ENCODE peak calls at places on chromosomes 1 and 21, in five cellular contexts. One of them, this sample, is unnamed.

GRCh38 chr1:94971491-94971924 is 44.6 kb upstream of the CNN3 start:
- DNase-seq in left ventricle myocardium inferior: no peak
- DNase-seq in adrenal gland: no peak
- DNase-seq in mammary epithelial cell: peak
- DNase-seq in body of pancreas: no peak
- DNase-seq in this sample: no peak

GRCh38 chr1:231899713-231900112 is 273.1 kb downstream of the DISC1 start:
- DNase-seq in left ventricle myocardium inferior: no peak
- DNase-seq in adrenal gland: no peak
- DNase-seq in mammary epithelial cell: no peak
- DNase-seq in body of pancreas: no peak
- DNase-seq in this sample: no peak

GRCh38 chr1:70146488-70146887 is 58.9 kb downstream of the LRRC40 start:
- DNase-seq in left ventricle myocardium inferior: no peak
- DNase-seq in adrenal gland: no peak
- DNase-seq in mammary epithelial cell: peak
- DNase-seq in body of pancreas: no peak
- DNase-seq in this sample: no peak

GRCh38 chr1:17587693-17588047 is 48.2 kb downstream of the ARHGEF10L start:
- DNase-seq in left ventricle myocardium inferior: no peak
- DNase-seq in adrenal gland: no peak
- DNase-seq in mammary epithelial cell: peak
- DNase-seq in body of pancreas: no peak
- DNase-seq in this sample: peak

GRCh38 chr1:238674331-238674730 is 712.0 kb upstream of the CHRM3 start:
- DNase-seq in left ventricle myocardium inferior: no peak
- DNase-seq in adrenal gland: no peak
- DNase-seq in mammary epithelial cell: peak
- DNase-seq in body of pancreas: no peak
- DNase-seq in this sample: no peak

GRCh38 chr1:8424539-8425116 is 106.7 kb downstream of the SLC45A1 start:
- DNase-seq in left ventricle myocardium inferior: peak
- DNase-seq in adrenal gland: peak
- DNase-seq in mammary epithelial cell: peak
- DNase-seq in body of pancreas: peak
- DNase-seq in this sample: peak

GRCh38 chr1:77412794-77413530 is 131.1 kb downstream of the AK5 start:
- DNase-seq in left ventricle myocardium inferior: no peak
- DNase-seq in adrenal gland: no peak
- DNase-seq in mammary epithelial cell: no peak
- DNase-seq in body of pancreas: no peak
- DNase-seq in this sample: no peak

GRCh38 chr21:35529141-35529863 is 480.2 kb upstream of the RUNX1 start:
- DNase-seq in left ventricle myocardium inferior: no peak
- DNase-seq in adrenal gland: peak
- DNase-seq in mammary epithelial cell: no peak
- DNase-seq in body of pancreas: no peak
- DNase-seq in this sample: peak

GRCh38 chr1:178282949-178283367 is 189.1 kb downstream of the RASAL2 start:
- DNase-seq in left ventricle myocardium inferior: no peak
- DNase-seq in adrenal gland: no peak
- DNase-seq in mammary epithelial cell: peak
- DNase-seq in body of pancreas: no peak
- DNase-seq in this sample: peak

GRCh38 chr1:37817481-37817880 is 9.5 kb upstream of the YRDC start:
- DNase-seq in left ventricle myocardium inferior: peak
- DNase-seq in adrenal gland: peak
- DNase-seq in mammary epithelial cell: no peak
- DNase-seq in body of pancreas: peak
- DNase-seq in this sample: peak

GRCh38 chr1:3067301-3067670 is 1.7 kb upstream of the PRDM16 start:
- DNase-seq in left ventricle myocardium inferior: peak
- DNase-seq in adrenal gland: no peak
- DNase-seq in mammary epithelial cell: no peak
- DNase-seq in body of pancreas: peak
- DNase-seq in this sample: no peak

GRCh38 chr1:52955129-52955970 is 28.3 kb downstream of the SCP2 start:
- DNase-seq in left ventricle myocardium inferior: no peak
- DNase-seq in adrenal gland: peak
- DNase-seq in mammary epithelial cell: no peak
- DNase-seq in body of pancreas: peak
- DNase-seq in this sample: peak

GRCh38 chr1:68973459-68974244 is 476.8 kb upstream of the DEPDC1 start:
- DNase-seq in left ventricle myocardium inferior: no peak
- DNase-seq in adrenal gland: peak
- DNase-seq in mammary epithelial cell: peak
- DNase-seq in body of pancreas: no peak
- DNase-seq in this sample: peak

GRCh38 chr1:173042806-173043205 is 7.9 kb downstream of the TNFSF18 start:
- DNase-seq in left ventricle myocardium inferior: no peak
- DNase-seq in adrenal gland: no peak
- DNase-seq in mammary epithelial cell: no peak
- DNase-seq in body of pancreas: no peak
- DNase-seq in this sample: peak

GRCh38 chr21:41827951-41828883 is 50.9 kb downstream of the PRDM15 start:
- DNase-seq in left ventricle myocardium inferior: no peak
- DNase-seq in adrenal gland: no peak
- DNase-seq in mammary epithelial cell: no peak
- DNase-seq in body of pancreas: no peak
- DNase-seq in this sample: no peak

DNA sequence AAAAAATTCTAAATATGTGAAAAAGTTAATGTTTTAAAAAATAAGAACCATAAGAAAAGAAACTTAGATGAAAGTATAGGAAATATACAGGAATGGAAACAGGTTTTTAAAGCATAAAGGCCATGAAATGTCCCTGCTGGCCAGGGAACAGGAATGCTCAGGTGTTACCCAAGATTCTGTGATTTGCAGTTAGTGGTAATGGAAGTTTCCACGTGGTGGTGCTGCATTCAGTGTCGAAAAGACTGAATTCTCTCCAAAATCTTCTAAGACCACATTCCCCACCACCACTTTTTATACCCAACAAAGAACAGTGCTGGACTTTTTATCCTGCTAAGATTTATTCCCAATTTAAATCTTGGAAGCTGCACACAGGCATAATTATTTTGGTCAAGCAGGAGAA is 126.2 kb downstream of the PRRX1 start:
- DNase-seq in left ventricle myocardium inferior: no peak
- DNase-seq in adrenal gland: no peak
- DNase-seq in mammary epithelial cell: no peak
- DNase-seq in body of pancreas: no peak
- DNase-seq in this sample: no peak
- TF ChIP-seq CTCF in left ventricle myocardium inferior: no peak
- TF ChIP-seq CTCF in adrenal gland: no peak
- TF ChIP-seq CTCF in mammary epithelial cell: no peak
- TF ChIP-seq CTCF in body of pancreas: no peak
- TF ChIP-seq CTCF in this sample: no peak

GRCh38 chr1:210328746-210329488 is at the start of gene HHAT:
- DNase-seq in left ventricle myocardium inferior: peak
- DNase-seq in adrenal gland: peak
- DNase-seq in mammary epithelial cell: peak
- DNase-seq in body of pancreas: peak
- DNase-seq in this sample: peak
- TF ChIP-seq CTCF in left ventricle myocardium inferior: peak
- TF ChIP-seq CTCF in adrenal gland: no peak
- TF ChIP-seq CTCF in mammary epithelial cell: no peak
- TF ChIP-seq CTCF in body of pancreas: no peak
- TF ChIP-seq CTCF in this sample: no peak

GRCh38 chr1:57422271-57423134 is 1.4 kb downstream of the DAB1 start:
- DNase-seq in left ventricle myocardium inferior: peak
- DNase-seq in adrenal gland: no peak
- DNase-seq in mammary epithelial cell: no peak
- DNase-seq in body of pancreas: no peak
- DNase-seq in this sample: peak
- TF ChIP-seq CTCF in left ventricle myocardium inferior: peak
- TF ChIP-seq CTCF in adrenal gland: no peak
- TF ChIP-seq CTCF in mammary epithelial cell: peak
- TF ChIP-seq CTCF in body of pancreas: no peak
- TF ChIP-seq CTCF in this sample: no peak

GRCh38 chr21:28641731-28642130 is 350.9 kb downstream of the LTN1 start:
- DNase-seq in left ventricle myocardium inferior: no peak
- DNase-seq in adrenal gland: no peak
- DNase-seq in mammary epithelial cell: no peak
- DNase-seq in body of pancreas: no peak
- DNase-seq in this sample: no peak

GRCh38 chr21:28642891-28643290 is 349.8 kb downstream of the LTN1 start:
- DNase-seq in left ventricle myocardium inferior: no peak
- DNase-seq in adrenal gland: no peak
- DNase-seq in mammary epithelial cell: no peak
- DNase-seq in body of pancreas: no peak
- DNase-seq in this sample: no peak

GRCh38 chr21:28639742-28640141 is 352.9 kb downstream of the LTN1 start:
- DNase-seq in left ventricle myocardium inferior: no peak
- DNase-seq in adrenal gland: no peak
- DNase-seq in mammary epithelial cell: peak
- DNase-seq in body of pancreas: no peak
- DNase-seq in this sample: peak

GRCh38 chr21:28636988-28637691 is 355.5 kb downstream of the LTN1 start:
- DNase-seq in left ventricle myocardium inferior: no peak
- DNase-seq in adrenal gland: no peak
- DNase-seq in mammary epithelial cell: peak
- DNase-seq in body of pancreas: no peak
- DNase-seq in this sample: peak

DNA sequence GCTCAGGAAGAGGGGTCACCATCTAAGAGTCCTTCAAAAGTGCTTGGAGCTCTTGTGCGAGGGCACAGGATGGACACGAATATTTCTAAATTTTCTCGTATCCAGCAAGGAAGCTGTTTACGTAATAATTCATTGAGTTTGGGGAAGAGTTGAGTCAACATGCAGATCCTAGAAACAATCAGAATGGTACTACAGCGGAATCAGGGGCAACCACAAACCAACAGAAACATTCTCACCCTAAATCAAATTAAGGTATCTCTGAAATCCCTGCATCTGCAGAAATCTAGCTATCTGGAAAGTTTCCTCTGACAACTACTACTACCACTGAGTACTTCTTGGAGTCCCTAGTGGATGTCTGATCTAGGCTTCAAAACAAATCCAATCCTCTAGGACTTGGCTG is 352.4 kb downstream of the LTN1 start:
- DNase-seq in left ventricle myocardium inferior: no peak
- DNase-seq in adrenal gland: no peak
- DNase-seq in mammary epithelial cell: no peak
- DNase-seq in body of pancreas: no peak
- DNase-seq in this sample: no peak
- TF ChIP-seq CTCF in left ventricle myocardium inferior: no peak
- TF ChIP-seq CTCF in adrenal gland: no peak
- TF ChIP-seq CTCF in mammary epithelial cell: no peak
- TF ChIP-seq CTCF in body of pancreas: no peak
- TF ChIP-seq CTCF in this sample: no peak

DNA sequence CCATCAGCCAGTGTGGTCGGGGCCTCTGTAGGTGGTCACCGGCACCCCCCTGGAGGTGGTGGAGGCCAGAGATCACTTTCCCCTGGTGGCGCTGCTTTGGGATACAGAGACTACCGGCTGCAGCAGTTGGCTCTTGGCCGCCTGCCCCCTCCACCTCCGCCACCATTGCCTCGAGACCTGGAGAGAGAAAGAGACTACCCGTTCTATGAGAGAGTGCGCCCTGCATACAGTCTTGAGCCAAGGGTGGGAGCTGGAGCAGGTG is 961 bp downstream of the RBM15 start:
- DNase-seq in left ventricle myocardium inferior: no peak
- DNase-seq in adrenal gland: no peak
- DNase-seq in mammary epithelial cell: no peak
- DNase-seq in body of pancreas: no peak
- DNase-seq in this sample: no peak
- TF ChIP-seq CTCF in left ventricle myocardium inferior: no peak
- TF ChIP-seq CTCF in adrenal gland: no peak
- TF ChIP-seq CTCF in mammary epithelial cell: no peak
- TF ChIP-seq CTCF in body of pancreas: no peak
- TF ChIP-seq CTCF in this sample: no peak

DNA sequence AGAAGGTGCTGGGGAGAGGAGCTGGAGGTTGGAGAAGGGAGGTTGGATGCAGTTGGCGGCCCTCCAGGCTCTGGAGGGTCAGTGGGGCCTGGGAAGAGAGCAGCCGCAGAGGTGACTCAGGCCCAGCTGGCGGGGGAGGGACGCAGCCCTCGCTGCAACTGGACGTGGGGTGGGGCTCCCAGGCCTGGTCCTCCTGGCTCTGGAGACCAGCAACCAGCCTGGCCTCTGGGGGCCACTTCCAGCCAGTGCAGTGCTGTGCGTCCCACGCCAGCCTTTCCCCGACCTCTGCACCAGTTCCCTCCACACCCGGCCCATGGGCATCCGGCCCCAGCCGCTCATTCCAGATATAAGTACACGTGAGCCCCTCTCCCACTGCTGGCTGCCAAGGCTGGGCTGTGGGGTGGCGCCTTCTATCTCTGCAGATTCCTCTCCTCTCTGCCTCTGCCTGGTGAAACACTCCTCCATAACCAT is 38.0 kb upstream of the COL18A1 start:
- DNase-seq in left ventricle myocardium inferior: peak
- DNase-seq in adrenal gland: peak
- DNase-seq in mammary epithelial cell: no peak
- DNase-seq in body of pancreas: peak
- DNase-seq in this sample: peak
- TF ChIP-seq CTCF in left ventricle myocardium inferior: no peak
- TF ChIP-seq CTCF in adrenal gland: no peak
- TF ChIP-seq CTCF in mammary epithelial cell: no peak
- TF ChIP-seq CTCF in body of pancreas: no peak
- TF ChIP-seq CTCF in this sample: peak

GRCh38 chr1:67484492-67484891 is 54.3 kb upstream of the SERBP1 start:
- DNase-seq in left ventricle myocardium inferior: no peak
- DNase-seq in adrenal gland: no peak
- DNase-seq in mammary epithelial cell: no peak
- DNase-seq in body of pancreas: no peak
- DNase-seq in this sample: peak

GRCh38 chr1:67485046-67485811 is 55.0 kb upstream of the SERBP1 start:
- DNase-seq in left ventricle myocardium inferior: no peak
- DNase-seq in adrenal gland: no peak
- DNase-seq in mammary epithelial cell: no peak
- DNase-seq in body of pancreas: no peak
- DNase-seq in this sample: no peak

GRCh38 chr1:67491280-67491679 is 61.1 kb upstream of the SERBP1 start:
- DNase-seq in left ventricle myocardium inferior: no peak
- DNase-seq in adrenal gland: no peak
- DNase-seq in mammary epithelial cell: no peak
- DNase-seq in body of pancreas: no peak
- DNase-seq in this sample: no peak

GRCh38 chr1:67493148-67493547 is 62.9 kb upstream of the SERBP1 start:
- DNase-seq in left ventricle myocardium inferior: no peak
- DNase-seq in adrenal gland: no peak
- DNase-seq in mammary epithelial cell: no peak
- DNase-seq in body of pancreas: no peak
- DNase-seq in this sample: no peak

DNA sequence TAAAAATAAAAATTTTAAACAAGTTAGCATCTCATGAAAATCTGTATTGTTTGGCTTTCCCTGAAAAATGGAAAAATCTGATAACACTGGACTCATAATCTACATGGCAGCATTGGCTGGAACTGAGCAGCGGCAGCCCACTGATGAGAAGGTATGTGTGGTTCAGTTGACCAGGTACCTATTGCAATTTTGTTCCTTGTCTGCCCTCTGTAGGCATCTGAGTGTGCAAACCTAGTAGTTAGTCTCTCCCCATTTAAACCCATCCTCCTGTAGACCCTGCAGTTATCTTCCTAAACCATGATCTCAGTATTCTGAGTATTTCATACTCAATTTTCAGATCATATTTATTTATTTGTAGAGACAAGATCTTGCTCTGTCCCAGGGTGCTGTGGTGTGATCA is 59.4 kb upstream of the SERBP1 start:
- DNase-seq in left ventricle myocardium inferior: no peak
- DNase-seq in adrenal gland: peak
- DNase-seq in mammary epithelial cell: peak
- DNase-seq in body of pancreas: peak
- DNase-seq in this sample: peak
- TF ChIP-seq CTCF in left ventricle myocardium inferior: peak
- TF ChIP-seq CTCF in adrenal gland: no peak
- TF ChIP-seq CTCF in mammary epithelial cell: peak
- TF ChIP-seq CTCF in body of pancreas: no peak
- TF ChIP-seq CTCF in this sample: peak